ENCODE peak calls at places on chromosomes 5 and 9, in nine cellular contexts. O, C, E, F, Z, W, S, X and K are unnamed samples.

GRCh38 chr9:80899208-80899607 is 790.1 kb downstream of the TLE1 start:
- DNase-seq in O (peak; percentile 11), C (no peak), E (no peak), F (no peak), Z (no peak), W (no peak), S (no peak), X (no peak), K (no peak)

GRCh38 chr5:90563161-90563560 is 4.6 kb downstream of the ADGRV1 start:
- DNase-seq in O (no peak), C (no peak), E (no peak), F (no peak), Z (no peak), W (no peak), S (no peak), X (no peak), K (no peak)

GRCh38 chr9:137198748-137199276 is 1.7 kb downstream of the TPRN start:
- DNase-seq in O (no peak), C (no peak), E (no peak), F (no peak), Z (no peak), W (no peak), S (no peak), X (no peak), K (no peak)

GRCh38 chr9:105158898-105159297 is 85.6 kb upstream of the SLC44A1 start:
- DNase-seq in O (no peak), C (no peak), E (no peak), F (no peak), Z (no peak), W (no peak), S (no peak), X (no peak), K (no peak)

GRCh38 chr5:111935835-111936234 is 178.8 kb upstream of the NREP start:
- DNase-seq in O (no peak), C (no peak), E (no peak), F (no peak), Z (peak; percentile 50), W (no peak), S (no peak), X (no peak), K (no peak)

GRCh38 chr5:147388171-147388977 is 121.5 kb downstream of the DPYSL3 start:
- DNase-seq in O (peak; percentile 12), C (no peak), E (no peak), F (no peak), Z (no peak), W (no peak), S (peak; percentile 34), X (no peak), K (no peak)

GRCh38 chr9:73056245-73056644 is 95.4 kb upstream of the ANXA1 start:
- DNase-seq in O (no peak), C (no peak), E (no peak), F (no peak), Z (no peak), W (no peak), S (no peak), X (no peak), K (no peak)

GRCh38 chr5:74647096-74647495 is 6.6 kb upstream of the ENC1 start:
- DNase-seq in O (peak; percentile 72), C (no peak), E (no peak), F (no peak), Z (no peak), W (no peak), S (no peak), X (no peak), K (no peak)

GRCh38 chr9:136077491-136077890 is 17.6 kb downstream of the NACC2 start:
- DNase-seq in O (no peak), C (no peak), E (no peak), F (no peak), Z (no peak), W (no peak), S (no peak), X (no peak), K (no peak)

GRCh38 chr5:143648696-143649095 is 163.3 kb upstream of the HMHB1 start:
- DNase-seq in O (peak; percentile 13), C (no peak), E (peak; percentile 39), F (no peak), Z (no peak), W (no peak), S (peak; percentile 4), X (no peak), K (no peak)

GRCh38 chr9:126587187-126588185 is 26.2 kb upstream of the LMX1B start:
- DNase-seq in O (no peak), C (peak; percentile 60), E (no peak), F (no peak), Z (peak; percentile 44), W (no peak), S (peak; percentile 26), X (no peak), K (no peak)

GRCh38 chr5:14211818-14212799 is 69.0 kb downstream of the TRIO start:
- DNase-seq in O (no peak), C (no peak), E (peak; percentile 89), F (no peak), Z (no peak), W (no peak), S (no peak), X (no peak), K (no peak)

GRCh38 chr9:134689320-134690181 is 47.9 kb downstream of the COL5A1 start:
- DNase-seq in O (peak; percentile 48), C (peak; percentile 9), E (peak; percentile 33), F (peak; percentile 89), Z (peak; percentile 70), W (no peak), S (peak; percentile 91), X (no peak), K (peak; percentile 84)

GRCh38 chr9:114614373-114614772 is 3.3 kb downstream of the TMEM268 start:
- DNase-seq in O (no peak), C (no peak), E (no peak), F (no peak), Z (no peak), W (no peak), S (no peak), X (no peak), K (no peak)

GRCh38 chr9:80028501-80028900 is 456.7 kb downstream of the TLE4 start:
- DNase-seq in O (no peak), C (no peak), E (no peak), F (no peak), Z (no peak), W (no peak), S (no peak), X (no peak), K (no peak)

GRCh38 chr5:171137768-171138540 is 171.1 kb upstream of the TLX3 start:
- DNase-seq in O (peak; percentile 9), C (no peak), E (no peak), F (no peak), Z (peak; percentile 25), W (no peak), S (no peak), X (no peak), K (no peak)

GRCh38 chr9:73009649-73010288 is 56.9 kb upstream of the ALDH1A1 start:
- DNase-seq in O (no peak), C (no peak), E (no peak), F (no peak), Z (no peak), W (no peak), S (peak; percentile 1), X (no peak), K (no peak)

GRCh38 chr5:90878549-90879196 is 320.1 kb downstream of the ADGRV1 start:
- DNase-seq in O (peak; percentile 23), C (no peak), E (no peak), F (no peak), Z (peak; percentile 28), W (no peak), S (no peak), X (no peak), K (no peak)

GRCh38 chr9:3205421-3206095 is 320.2 kb downstream of the RFX3 start:
- DNase-seq in O (no peak), C (no peak), E (no peak), F (no peak), Z (no peak), W (no peak), S (no peak), X (no peak), K (no peak)

GRCh38 chr9:14428781-14429230 is 114.9 kb upstream of the NFIB start:
- DNase-seq in O (peak; percentile 73), C (peak; percentile 59), E (peak; percentile 68), F (peak; percentile 62), Z (peak; percentile 50), W (no peak), S (peak; percentile 87), X (no peak), K (peak; percentile 47)

GRCh38 chr5:28156981-28157380 is 1118.6 kb upstream of the CDH9 start:
- DNase-seq in O (no peak), C (no peak), E (no peak), F (no peak), Z (no peak), W (no peak), S (no peak), X (no peak), K (no peak)

GRCh38 chr5:94857119-94857518 is 238.7 kb downstream of the SLF1 start:
- DNase-seq in O (no peak), C (no peak), E (no peak), F (no peak), Z (no peak), W (no peak), S (no peak), X (no peak), K (no peak)

GRCh38 chr9:134852906-134853654 is 27.5 kb upstream of the FCN2 start:
- DNase-seq in O (no peak), C (no peak), E (no peak), F (no peak), Z (no peak), W (no peak), S (no peak), X (no peak), K (no peak)

GRCh38 chr5:152883061-152883460 is 478.0 kb upstream of the NMUR2 start:
- DNase-seq in O (peak; percentile 16), C (no peak), E (no peak), F (no peak), Z (no peak), W (no peak), S (no peak), X (no peak), K (no peak)

GRCh38 chr5:156354571-156354970 is 27.6 kb downstream of the SGCD start:
- DNase-seq in O (peak; percentile 5), C (no peak), E (no peak), F (no peak), Z (no peak), W (no peak), S (no peak), X (no peak), K (no peak)

GRCh38 chr5:141742866-141743651 is 61.0 kb upstream of the ARAP3 start:
- DNase-seq in O (peak; percentile 63), C (no peak), E (peak; percentile 14), F (peak; percentile 63), Z (peak; percentile 56), W (no peak), S (peak; percentile 77), X (no peak), K (peak; percentile 49)

GRCh38 chr5:39584921-39585320 is 160.1 kb upstream of the DAB2 start:
- DNase-seq in O (no peak), C (no peak), E (no peak), F (peak; percentile 17), Z (no peak), W (no peak), S (no peak), X (no peak), K (no peak)

GRCh38 chr9:109411818-109412352 is 86.2 kb downstream of the PTPN3 start:
- DNase-seq in O (peak; percentile 8), C (peak; percentile 7), E (peak; percentile 91), F (peak; percentile 27), Z (peak; percentile 18), W (no peak), S (no peak), X (no peak), K (peak; percentile 23)